ENCODE peak calls at places on chromosome 19, in five cellular contexts. One of them, this sample, is unnamed.
A peak's percentile ranks its signal among the peaks of the same experiment; 100 is the strongest.

GRCh38 chr19:42285546-42285945 is 16.4 kb upstream of the PRR19 start:
- DNase-seq in ELR: no peak
- DNase-seq in astrocyte of the hippocampus: no peak
- DNase-seq in endothelial cell: no peak
- DNase-seq in mesothelial cell of epicardium: no peak
- DNase-seq in this sample: no peak

GRCh38 chr19:19115954-19116353 is 22.3 kb downstream of the TMEM161A start:
- DNase-seq in mesothelial cell of epicardium: no peak
- DNase-seq in endothelial cell: peak; percentile 74
- DNase-seq in astrocyte of the hippocampus: no peak
- DNase-seq in ELR: peak; percentile 40
- DNase-seq in this sample: no peak

GRCh38 chr19:5480427-5480836 is 25.2 kb downstream of the ZNRF4 start:
- DNase-seq in astrocyte of the hippocampus: peak; percentile 24
- DNase-seq in ELR: peak; percentile 54
- DNase-seq in endothelial cell: peak; percentile 39
- DNase-seq in mesothelial cell of epicardium: no peak
- DNase-seq in this sample: no peak

GRCh38 chr19:56507446-56508281 is at the start of gene ZNF471:
- DNase-seq in mesothelial cell of epicardium: no peak
- DNase-seq in astrocyte of the hippocampus: peak; percentile 100
- DNase-seq in ELR: peak; percentile 98
- DNase-seq in endothelial cell: peak; percentile 83
- DNase-seq in this sample: peak; percentile 99

GRCh38 chr19:54160182-54160811 is 776 bp upstream of the LENG1 start:
- DNase-seq in astrocyte of the hippocampus: peak; percentile 43
- DNase-seq in ELR: peak; percentile 53
- DNase-seq in mesothelial cell of epicardium: no peak
- DNase-seq in endothelial cell: no peak
- DNase-seq in this sample: no peak

GRCh38 chr19:22545751-22546150 is 88.4 kb upstream of the ZNF492 start:
- DNase-seq in ELR: peak; percentile 30
- DNase-seq in endothelial cell: peak; percentile 9
- DNase-seq in astrocyte of the hippocampus: no peak
- DNase-seq in mesothelial cell of epicardium: no peak
- DNase-seq in this sample: peak; percentile 22

GRCh38 chr19:39203372-39204341 is at the start of gene SYCN:
- DNase-seq in endothelial cell: no peak
- DNase-seq in mesothelial cell of epicardium: no peak
- DNase-seq in astrocyte of the hippocampus: no peak
- DNase-seq in ELR: no peak
- DNase-seq in this sample: no peak

GRCh38 chr19:17604372-17605025 is 49.0 kb downstream of the COLGALT1 start:
- DNase-seq in mesothelial cell of epicardium: no peak
- DNase-seq in astrocyte of the hippocampus: no peak
- DNase-seq in ELR: no peak
- DNase-seq in endothelial cell: no peak
- DNase-seq in this sample: no peak

GRCh38 chr19:13129384-13129783 is 11.3 kb downstream of the NACC1 start:
- DNase-seq in mesothelial cell of epicardium: no peak
- DNase-seq in endothelial cell: no peak
- DNase-seq in astrocyte of the hippocampus: no peak
- DNase-seq in ELR: no peak
- DNase-seq in this sample: no peak

GRCh38 chr19:50568321-50569022 is at the start of gene LRRC4B:
- DNase-seq in astrocyte of the hippocampus: peak; percentile 77
- DNase-seq in ELR: no peak
- DNase-seq in endothelial cell: no peak
- DNase-seq in mesothelial cell of epicardium: no peak
- DNase-seq in this sample: no peak

GRCh38 chr19:19342086-19343015 is 21.7 kb downstream of the MAU2 start:
- DNase-seq in ELR: peak; percentile 67
- DNase-seq in mesothelial cell of epicardium: peak; percentile 79
- DNase-seq in astrocyte of the hippocampus: peak; percentile 82
- DNase-seq in endothelial cell: peak; percentile 91
- DNase-seq in this sample: peak; percentile 64

GRCh38 chr19:50906217-50906616 is 5.0 kb downstream of the KLK4 start:
- DNase-seq in mesothelial cell of epicardium: no peak
- DNase-seq in astrocyte of the hippocampus: no peak
- DNase-seq in ELR: peak; percentile 26
- DNase-seq in endothelial cell: peak; percentile 58
- DNase-seq in this sample: no peak

GRCh38 chr19:5534787-5535586 is 32.8 kb downstream of the TINCR start:
- DNase-seq in ELR: no peak
- DNase-seq in endothelial cell: peak; percentile 41
- DNase-seq in mesothelial cell of epicardium: no peak
- DNase-seq in astrocyte of the hippocampus: peak; percentile 16
- DNase-seq in this sample: no peak

GRCh38 chr19:48498922-48499321 is 12.7 kb downstream of the LMTK3 start:
- DNase-seq in astrocyte of the hippocampus: no peak
- DNase-seq in ELR: no peak
- DNase-seq in endothelial cell: no peak
- DNase-seq in mesothelial cell of epicardium: no peak
- DNase-seq in this sample: no peak

GRCh38 chr19:47331931-47332547 is at the start of gene C5AR2:
- DNase-seq in mesothelial cell of epicardium: no peak
- DNase-seq in ELR: no peak
- DNase-seq in astrocyte of the hippocampus: no peak
- DNase-seq in endothelial cell: no peak
- DNase-seq in this sample: no peak

GRCh38 chr19:15810335-15810734 is 5.1 kb downstream of the OR10H1 start:
- DNase-seq in endothelial cell: no peak
- DNase-seq in ELR: peak; percentile 28
- DNase-seq in astrocyte of the hippocampus: no peak
- DNase-seq in mesothelial cell of epicardium: no peak
- DNase-seq in this sample: no peak

GRCh38 chr19:2478324-2478755 is 2.4 kb downstream of the GADD45B start:
- DNase-seq in endothelial cell: no peak
- DNase-seq in ELR: peak; percentile 83
- DNase-seq in mesothelial cell of epicardium: peak; percentile 64
- DNase-seq in astrocyte of the hippocampus: peak; percentile 70
- DNase-seq in this sample: peak; percentile 61

GRCh38 chr19:43802216-43802951 is at the start of gene LYPD5:
- DNase-seq in ELR: no peak
- DNase-seq in endothelial cell: no peak
- DNase-seq in mesothelial cell of epicardium: no peak
- DNase-seq in astrocyte of the hippocampus: no peak
- DNase-seq in this sample: no peak

GRCh38 chr19:51380379-51380778 is 7.4 kb downstream of the LIM2 start:
- DNase-seq in astrocyte of the hippocampus: no peak
- DNase-seq in mesothelial cell of epicardium: no peak
- DNase-seq in ELR: no peak
- DNase-seq in endothelial cell: no peak
- DNase-seq in this sample: no peak

GRCh38 chr19:5031231-5032100 is 62.6 kb downstream of the KDM4B start:
- DNase-seq in mesothelial cell of epicardium: peak; percentile 95
- DNase-seq in astrocyte of the hippocampus: peak; percentile 91
- DNase-seq in ELR: peak; percentile 85
- DNase-seq in endothelial cell: peak; percentile 97
- DNase-seq in this sample: peak; percentile 84

GRCh38 chr19:51830263-51830662 is 35.3 kb downstream of the FPR3 start:
- DNase-seq in endothelial cell: no peak
- DNase-seq in astrocyte of the hippocampus: no peak
- DNase-seq in ELR: peak; percentile 11
- DNase-seq in mesothelial cell of epicardium: no peak
- DNase-seq in this sample: no peak

GRCh38 chr19:34365463-34366401 is 736 bp downstream of the GPI start:
- DNase-seq in ELR: peak; percentile 51
- DNase-seq in mesothelial cell of epicardium: peak; percentile 48
- DNase-seq in astrocyte of the hippocampus: peak; percentile 56
- DNase-seq in endothelial cell: peak; percentile 26
- DNase-seq in this sample: peak; percentile 57

GRCh38 chr19:8135946-8136618 is 13.3 kb downstream of the FBN3 start:
- DNase-seq in mesothelial cell of epicardium: no peak
- DNase-seq in ELR: no peak
- DNase-seq in astrocyte of the hippocampus: no peak
- DNase-seq in endothelial cell: no peak
- DNase-seq in this sample: no peak

GRCh38 chr19:43765109-43765876 is 10.5 kb upstream of the SMG9 start:
- DNase-seq in astrocyte of the hippocampus: peak; percentile 95
- DNase-seq in mesothelial cell of epicardium: no peak
- DNase-seq in endothelial cell: no peak
- DNase-seq in ELR: peak; percentile 99
- DNase-seq in this sample: no peak

GRCh38 chr19:1855040-1855827 is 7.0 kb upstream of the REXO1 start:
- DNase-seq in ELR: peak; percentile 91
- DNase-seq in endothelial cell: peak; percentile 85
- DNase-seq in astrocyte of the hippocampus: peak; percentile 83
- DNase-seq in mesothelial cell of epicardium: no peak
- DNase-seq in this sample: peak; percentile 93

GRCh38 chr19:19534556-19535265 is 3.4 kb upstream of the CILP2 start:
- DNase-seq in astrocyte of the hippocampus: no peak
- DNase-seq in ELR: no peak
- DNase-seq in mesothelial cell of epicardium: no peak
- DNase-seq in endothelial cell: no peak
- DNase-seq in this sample: no peak

GRCh38 chr19:38734426-38735256 is 9.6 kb downstream of the CAPN12 start:
- DNase-seq in mesothelial cell of epicardium: no peak
- DNase-seq in endothelial cell: no peak
- DNase-seq in astrocyte of the hippocampus: peak; percentile 44
- DNase-seq in ELR: peak; percentile 57
- DNase-seq in this sample: no peak

GRCh38 chr19:52941941-52942370 is 18.7 kb upstream of the ZNF888 start:
- DNase-seq in mesothelial cell of epicardium: no peak
- DNase-seq in ELR: peak; percentile 56
- DNase-seq in astrocyte of the hippocampus: peak; percentile 48
- DNase-seq in endothelial cell: no peak
- DNase-seq in this sample: peak; percentile 27

GRCh38 chr19:51948979-51949378 is 21.7 kb downstream of the ZNF613 start:
- DNase-seq in mesothelial cell of epicardium: no peak
- DNase-seq in endothelial cell: no peak
- DNase-seq in astrocyte of the hippocampus: peak; percentile 40
- DNase-seq in ELR: peak; percentile 3
- DNase-seq in this sample: peak; percentile 20

GRCh38 chr19:55251296-55252081 is 7.3 kb downstream of the PPP6R1 start:
- DNase-seq in endothelial cell: no peak
- DNase-seq in ELR: peak; percentile 42
- DNase-seq in astrocyte of the hippocampus: peak; percentile 63
- DNase-seq in mesothelial cell of epicardium: no peak
- DNase-seq in this sample: no peak